ENCODE peak calls at places on chromosomes 7 and 10, in four cellular contexts. One of them, this sample, is unnamed.

GRCh38 chr10:31578181-31578852 is 259.3 kb downstream of the ZEB1 start:
- DNase-seq in hepatocyte: no peak
- DNase-seq in cardiac fibroblast: no peak
- DNase-seq in cardiac muscle cell: no peak
- DNase-seq in this sample: no peak

GRCh38 chr10:110822708-110823291 is 48.9 kb upstream of the PDCD4 start:
- DNase-seq in cardiac muscle cell: no peak
- DNase-seq in hepatocyte: peak
- DNase-seq in cardiac fibroblast: no peak
- DNase-seq in this sample: no peak

GRCh38 chr10:124474502-124475070 is 13.0 kb downstream of the LHPP start:
- DNase-seq in cardiac muscle cell: no peak
- DNase-seq in hepatocyte: no peak
- DNase-seq in cardiac fibroblast: no peak
- DNase-seq in this sample: no peak

GRCh38 chr7:95066736-95067530 is 159.5 kb downstream of the PPP1R9A start:
- DNase-seq in cardiac muscle cell: peak
- DNase-seq in hepatocyte: peak
- DNase-seq in cardiac fibroblast: peak
- DNase-seq in this sample: no peak

GRCh38 chr7:119522263-119522662 is 750.7 kb upstream of the KCND2 start:
- DNase-seq in cardiac fibroblast: no peak
- DNase-seq in cardiac muscle cell: no peak
- DNase-seq in hepatocyte: no peak
- DNase-seq in this sample: no peak

GRCh38 chr10:18527692-18528091 is 123.7 kb downstream of the NSUN6 start:
- DNase-seq in cardiac muscle cell: no peak
- DNase-seq in cardiac fibroblast: no peak
- DNase-seq in hepatocyte: no peak
- DNase-seq in this sample: no peak

GRCh38 chr7:77806425-77806824 is 7.9 kb downstream of the PHTF2 start:
- DNase-seq in cardiac muscle cell: no peak
- DNase-seq in hepatocyte: no peak
- DNase-seq in cardiac fibroblast: no peak
- DNase-seq in this sample: no peak

GRCh38 chr10:55628260-55628701 is 732.8 kb downstream of the ZWINT start:
- DNase-seq in cardiac muscle cell: no peak
- DNase-seq in hepatocyte: peak
- DNase-seq in cardiac fibroblast: no peak
- DNase-seq in this sample: no peak

GRCh38 chr10:79123547-79123963 is 54.8 kb downstream of the ZMIZ1 start:
- DNase-seq in hepatocyte: no peak
- DNase-seq in cardiac muscle cell: no peak
- DNase-seq in cardiac fibroblast: no peak
- DNase-seq in this sample: no peak

GRCh38 chr10:79125092-79125491 is 56.3 kb downstream of the ZMIZ1 start:
- DNase-seq in hepatocyte: no peak
- DNase-seq in cardiac muscle cell: no peak
- DNase-seq in cardiac fibroblast: no peak
- DNase-seq in this sample: no peak

GRCh38 chr10:79126351-79126750 is 57.6 kb downstream of the ZMIZ1 start:
- DNase-seq in hepatocyte: no peak
- DNase-seq in cardiac muscle cell: no peak
- DNase-seq in cardiac fibroblast: no peak
- DNase-seq in this sample: no peak

GRCh38 chr10:79127151-79127961 is 58.6 kb downstream of the ZMIZ1 start:
- DNase-seq in cardiac fibroblast: peak
- DNase-seq in cardiac muscle cell: peak
- DNase-seq in hepatocyte: peak
- DNase-seq in this sample: peak

DNA sequence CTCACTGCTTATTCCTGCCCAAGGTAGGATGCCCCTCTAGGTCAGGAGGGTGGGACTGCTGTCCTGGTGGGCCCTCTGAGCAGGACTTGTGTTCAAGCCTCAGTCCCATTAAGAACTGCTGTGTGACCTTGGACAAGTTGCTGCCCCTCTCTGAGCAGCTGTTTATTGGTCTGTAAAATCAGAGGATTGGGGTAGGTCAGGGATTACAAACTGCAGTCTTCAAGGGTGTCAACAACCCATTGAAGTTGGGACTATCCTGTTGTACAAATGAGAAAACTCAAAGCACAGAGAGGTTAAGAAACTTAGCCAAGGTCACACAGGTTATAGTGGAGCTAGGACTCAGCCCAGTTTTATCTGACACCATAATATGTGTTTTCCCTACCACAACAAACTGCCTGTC is 55.3 kb downstream of the ZMIZ1 start:
- DNase-seq in hepatocyte: no peak
- DNase-seq in cardiac muscle cell: no peak
- DNase-seq in cardiac fibroblast: no peak
- DNase-seq in this sample: no peak
- H3K4me3 ChIP-seq in hepatocyte: no peak
- H3K4me3 ChIP-seq in cardiac muscle cell: no peak
- H3K4me3 ChIP-seq in cardiac fibroblast: no peak
- H3K4me3 ChIP-seq in this sample: no peak

DNA sequence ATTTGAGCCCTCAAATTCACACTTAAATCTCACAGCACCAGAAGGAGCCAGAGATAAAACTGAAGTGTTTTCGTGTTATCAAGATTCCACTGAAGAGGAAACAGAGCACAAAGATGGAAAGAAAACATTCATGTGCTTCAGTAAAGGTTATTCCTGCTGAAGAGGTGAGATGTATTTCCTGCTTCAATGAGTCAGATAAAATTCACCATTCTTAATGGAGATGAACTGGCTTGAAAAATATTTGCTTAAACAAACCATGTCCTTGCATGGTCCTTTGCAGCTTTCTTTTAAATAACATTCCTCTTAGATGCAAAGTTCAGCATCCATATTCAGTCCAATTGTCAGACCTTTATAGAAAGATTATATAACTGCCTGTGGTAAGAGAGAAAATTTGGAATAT is 294.2 kb downstream of the IPMK start:
- DNase-seq in cardiac fibroblast: peak
- DNase-seq in hepatocyte: no peak
- DNase-seq in cardiac muscle cell: no peak
- DNase-seq in this sample: no peak
- TF ChIP-seq CTCF in cardiac fibroblast: no peak
- TF ChIP-seq CTCF in hepatocyte: no peak
- TF ChIP-seq CTCF in cardiac muscle cell: no peak
- TF ChIP-seq CTCF in this sample: no peak

DNA sequence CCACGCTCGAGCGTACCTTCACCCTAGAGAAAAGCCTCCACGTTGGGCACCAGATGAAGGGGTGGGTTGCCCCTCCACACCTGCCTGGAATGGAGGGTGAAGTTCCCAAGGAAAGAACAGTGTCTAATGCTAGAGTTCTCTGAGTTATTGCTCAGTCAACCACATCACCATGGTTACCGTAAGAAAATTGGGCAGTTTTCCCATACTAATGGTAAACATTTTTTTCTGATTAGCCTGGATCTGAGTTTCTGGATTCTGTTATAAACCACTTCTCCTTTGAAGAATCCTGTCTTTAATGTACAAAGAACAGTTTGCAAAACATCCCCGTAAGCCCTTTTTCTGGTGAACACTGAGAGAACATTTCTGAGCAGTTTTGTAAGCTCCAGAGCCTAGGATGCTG is 45.5 kb downstream of the ABCC2 start:
- DNase-seq in hepatocyte: no peak
- DNase-seq in cardiac fibroblast: peak
- DNase-seq in cardiac muscle cell: peak
- DNase-seq in this sample: peak
- H3K4me3 ChIP-seq in hepatocyte: no peak
- H3K4me3 ChIP-seq in cardiac fibroblast: no peak
- H3K4me3 ChIP-seq in cardiac muscle cell: no peak
- H3K4me3 ChIP-seq in this sample: no peak

DNA sequence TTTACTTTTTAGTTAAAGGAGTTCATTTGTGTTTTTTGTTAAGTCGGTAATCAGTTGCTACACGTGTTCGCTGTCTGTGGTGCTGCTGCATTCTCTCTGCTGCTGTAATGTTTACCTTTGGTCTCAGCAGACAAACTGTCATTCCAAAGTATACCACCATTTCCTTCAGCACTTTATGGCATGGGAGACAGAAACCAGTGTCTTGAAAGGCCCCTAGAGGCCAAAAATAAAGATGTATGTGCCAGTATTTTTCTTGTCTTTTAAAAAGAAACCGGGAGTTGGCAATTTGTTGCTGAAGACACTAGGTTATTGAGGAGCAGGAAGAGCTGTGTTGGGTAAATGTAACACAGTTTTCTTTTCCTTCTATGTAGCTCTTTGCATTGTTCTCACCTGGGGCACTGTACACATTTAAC is 24.1 kb downstream of the ZNF92 start:
- DNase-seq in cardiac muscle cell: peak
- DNase-seq in cardiac fibroblast: peak
- DNase-seq in hepatocyte: peak
- DNase-seq in this sample: no peak
- TF ChIP-seq CTCF in cardiac muscle cell: no peak
- TF ChIP-seq CTCF in cardiac fibroblast: no peak
- TF ChIP-seq CTCF in hepatocyte: peak
- TF ChIP-seq CTCF in this sample: no peak

DNA sequence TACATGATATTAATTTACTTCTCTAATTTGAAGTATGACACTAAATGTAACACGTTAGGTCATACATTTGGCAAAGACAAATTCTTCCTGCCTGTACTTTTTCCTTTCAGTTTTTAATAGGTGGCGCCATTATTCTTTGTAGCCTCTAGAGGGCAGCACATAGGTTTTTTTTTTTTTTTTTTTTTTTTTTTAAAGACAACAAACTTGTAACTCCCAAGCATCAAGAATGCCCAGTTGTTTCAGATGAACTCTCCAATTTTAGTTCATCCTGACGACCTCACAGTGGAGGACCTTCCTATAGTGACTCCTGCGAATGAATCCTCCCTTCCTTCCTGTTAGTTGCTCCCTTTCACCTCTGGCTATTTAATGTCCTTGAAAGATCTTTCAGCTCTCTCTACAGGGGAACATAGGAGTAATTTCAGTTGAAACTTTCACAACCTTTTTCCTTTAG is 139.3 kb upstream of the HDAC9 start:
- DNase-seq in cardiac fibroblast: peak
- DNase-seq in cardiac muscle cell: peak
- DNase-seq in hepatocyte: peak
- DNase-seq in this sample: peak
- H3K4me3 ChIP-seq in cardiac fibroblast: no peak
- H3K4me3 ChIP-seq in cardiac muscle cell: no peak
- H3K4me3 ChIP-seq in hepatocyte: no peak
- H3K4me3 ChIP-seq in this sample: no peak

GRCh38 chr7:117176311-117176710 is 146.5 kb downstream of the WNT2 start:
- DNase-seq in hepatocyte: no peak
- DNase-seq in cardiac muscle cell: no peak
- DNase-seq in cardiac fibroblast: no peak
- DNase-seq in this sample: no peak

GRCh38 chr7:117169907-117170306 is 153.0 kb downstream of the WNT2 start:
- DNase-seq in cardiac muscle cell: no peak
- DNase-seq in hepatocyte: no peak
- DNase-seq in cardiac fibroblast: peak
- DNase-seq in this sample: no peak

GRCh38 chr7:117172283-117172682 is 150.6 kb downstream of the WNT2 start:
- DNase-seq in cardiac muscle cell: no peak
- DNase-seq in hepatocyte: no peak
- DNase-seq in cardiac fibroblast: no peak
- DNase-seq in this sample: no peak

GRCh38 chr7:117173001-117173400 is 149.9 kb downstream of the WNT2 start:
- DNase-seq in hepatocyte: no peak
- DNase-seq in cardiac fibroblast: peak
- DNase-seq in cardiac muscle cell: no peak
- DNase-seq in this sample: no peak

DNA sequence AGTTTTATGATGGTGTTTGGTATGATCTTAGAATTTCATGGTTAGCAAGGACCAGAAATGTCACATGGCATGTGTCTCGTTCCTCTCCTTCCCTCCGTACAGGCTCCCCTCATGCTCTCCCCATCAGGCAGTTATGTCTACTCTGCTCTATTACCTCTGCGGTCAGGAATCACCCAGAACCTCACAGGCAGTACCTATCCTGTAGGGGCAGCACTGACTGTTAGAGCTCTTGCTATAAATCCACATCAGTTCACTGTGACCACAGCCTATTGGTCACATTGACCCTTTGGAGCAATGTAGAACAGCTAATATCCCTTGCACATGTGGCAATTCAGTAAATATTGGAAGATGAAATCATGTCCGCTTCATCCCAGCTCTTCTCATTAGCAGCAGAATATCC is 151.8 kb downstream of the WNT2 start:
- DNase-seq in cardiac fibroblast: no peak
- DNase-seq in hepatocyte: no peak
- DNase-seq in cardiac muscle cell: no peak
- DNase-seq in this sample: no peak
- TF ChIP-seq CTCF in cardiac fibroblast: no peak
- TF ChIP-seq CTCF in hepatocyte: no peak
- TF ChIP-seq CTCF in cardiac muscle cell: no peak
- TF ChIP-seq CTCF in this sample: no peak

GRCh38 chr7:16463520-16463919 is 2.0 kb downstream of the SOSTDC1 start:
- DNase-seq in cardiac muscle cell: no peak
- DNase-seq in cardiac fibroblast: no peak
- DNase-seq in hepatocyte: no peak
- DNase-seq in this sample: no peak
- H3K4me3 ChIP-seq in cardiac muscle cell: no peak
- H3K4me3 ChIP-seq in cardiac fibroblast: no peak
- H3K4me3 ChIP-seq in hepatocyte: peak
- H3K4me3 ChIP-seq in this sample: no peak

GRCh38 chr10:71395621-71396020 is 1.1 kb upstream of the CDH23 start:
- DNase-seq in hepatocyte: no peak
- DNase-seq in cardiac muscle cell: no peak
- DNase-seq in cardiac fibroblast: no peak
- DNase-seq in this sample: no peak
- TF ChIP-seq CTCF in hepatocyte: no peak
- TF ChIP-seq CTCF in cardiac muscle cell: no peak
- TF ChIP-seq CTCF in cardiac fibroblast: no peak
- TF ChIP-seq CTCF in this sample: peak

DNA sequence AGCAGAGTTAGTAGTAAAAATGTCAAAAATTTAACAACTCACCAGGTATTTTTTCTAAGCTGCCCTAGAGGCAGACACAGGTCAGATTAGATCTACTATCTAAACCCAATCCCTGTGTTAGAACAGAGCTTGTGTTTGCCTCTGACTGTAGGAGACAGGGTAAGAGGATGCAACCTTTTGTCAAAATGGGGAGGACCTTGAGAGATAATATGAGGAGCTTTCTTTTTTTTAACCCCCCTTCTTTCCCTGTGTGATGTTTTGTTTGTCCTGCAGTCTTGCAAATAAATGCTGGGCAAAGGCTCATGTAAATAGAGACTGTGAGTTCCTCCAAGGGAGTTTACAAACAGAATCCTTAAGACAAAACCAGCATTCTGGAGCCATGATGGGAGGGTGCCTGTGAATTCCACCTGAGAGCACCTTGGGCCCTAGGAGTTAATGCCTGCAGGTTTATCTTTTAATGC is 353.1 kb downstream of the GATA3 start:
- DNase-seq in cardiac muscle cell: no peak
- DNase-seq in cardiac fibroblast: no peak
- DNase-seq in hepatocyte: no peak
- DNase-seq in this sample: no peak
- H3K4me3 ChIP-seq in cardiac muscle cell: no peak
- H3K4me3 ChIP-seq in cardiac fibroblast: no peak
- H3K4me3 ChIP-seq in hepatocyte: no peak
- H3K4me3 ChIP-seq in this sample: no peak

GRCh38 chr10:125698599-125698998 is 15.6 kb upstream of the TEX36 start:
- DNase-seq in cardiac fibroblast: no peak
- DNase-seq in hepatocyte: no peak
- DNase-seq in cardiac muscle cell: no peak
- DNase-seq in this sample: no peak
- TF ChIP-seq CTCF in cardiac fibroblast: no peak
- TF ChIP-seq CTCF in hepatocyte: no peak
- TF ChIP-seq CTCF in cardiac muscle cell: no peak
- TF ChIP-seq CTCF in this sample: peak

This sample was measured in AG09309.